ENCODE peak calls at places on chromosomes 2 and 18, in ten cellular contexts. U is tibial nerve; W is CD4-positive, alpha-beta memory T cell; V is NCI-H2171; N is left lobe of liver; I is stimulated activated naive CD8-positive, alpha-beta T cell treated with anti-CD3 and anti-CD28 coated beads, Interleukin-15, amount 100 ng/mL, for 72 hours; E is effector CD4-positive, alpha-beta T cell; J is EL; L is fibroblast of lung; Z is HCT116. P is an unnamed sample.
A peak's percentile ranks its signal among the peaks of the same experiment; 100 is the strongest.

GRCh38 chr2:151614606-151615306 is 119.5 kb downstream of the NEB start:
- DNase-seq in U (no peak), W (no peak), V (no peak), N (no peak), I (no peak), E (no peak), J (no peak), L (no peak), Z (no peak), P (no peak)

GRCh38 chr2:101157272-101157671 is 6.1 kb upstream of the TBC1D8 start:
- DNase-seq in U (no peak), W (no peak), V (no peak), N (no peak), I (peak; percentile 7), E (no peak), J (no peak), L (no peak), Z (no peak), P (no peak)

GRCh38 chr2:239326831-239327535 is 73.8 kb downstream of the HDAC4 start:
- DNase-seq in U (no peak), W (peak; percentile 76), V (peak; percentile 11), N (peak; percentile 43), I (peak; percentile 79), E (peak; percentile 60), J (no peak), L (peak; percentile 45), Z (no peak), P (peak; percentile 30)

GRCh38 chr2:8307779-8308178 is 374.1 kb upstream of the ID2 start:
- DNase-seq in U (no peak), W (no peak), V (no peak), N (peak; percentile 26), I (no peak), E (no peak), J (no peak), L (no peak), Z (no peak), P (no peak)

GRCh38 chr2:240814946-240815760 is 4.9 kb downstream of the KIF1A start:
- DNase-seq in U (no peak), W (no peak), V (no peak), N (no peak), I (no peak), E (no peak), J (no peak), L (no peak), Z (no peak), P (no peak)

GRCh38 chr2:26899500-26900164 is 51.7 kb downstream of the DPYSL5 start:
- DNase-seq in U (no peak), W (no peak), V (no peak), N (no peak), I (no peak), E (no peak), J (no peak), L (no peak), Z (no peak), P (no peak)

GRCh38 chr2:20855456-20855855 is 32.6 kb upstream of the LDAH start:
- DNase-seq in U (no peak), W (no peak), V (no peak), N (no peak), I (no peak), E (no peak), J (no peak), L (no peak), Z (no peak), P (no peak)

GRCh38 chr2:230627806-230628724 is 84.6 kb upstream of the CAB39 start:
- DNase-seq in U (no peak), W (no peak), V (no peak), N (peak; percentile 16), I (no peak), E (no peak), J (peak; percentile 31), L (peak; percentile 83), Z (no peak), P (no peak)

GRCh38 chr2:104939570-104940235 is 85.8 kb downstream of the POU3F3 start:
- DNase-seq in U (no peak), W (no peak), V (no peak), N (no peak), I (no peak), E (no peak), J (no peak), L (no peak), Z (no peak), P (no peak)

GRCh38 chr2:160288324-160288723 is 88.3 kb upstream of the ITGB6 start:
- DNase-seq in U (no peak), W (no peak), V (no peak), N (no peak), I (no peak), E (no peak), J (no peak), L (no peak), Z (no peak), P (no peak)

GRCh38 chr2:15703365-15703869 is 111.7 kb downstream of the DDX1 start:
- DNase-seq in U (no peak), W (no peak), V (no peak), N (no peak), I (no peak), E (no peak), J (no peak), L (no peak), Z (no peak), P (no peak)

GRCh38 chr2:64987963-64988419 is 1.2 kb upstream of the SLC1A4 start:
- DNase-seq in U (no peak), W (peak; percentile 66), V (no peak), N (no peak), I (no peak), E (no peak), J (no peak), L (peak; percentile 90), Z (no peak), P (no peak)

GRCh38 chr2:37784759-37785149 is 113.3 kb upstream of the CDC42EP3 start:
- DNase-seq in U (no peak), W (no peak), V (no peak), N (no peak), I (no peak), E (no peak), J (no peak), L (no peak), Z (no peak), P (no peak)

GRCh38 chr2:44016282-44016681 is 20.5 kb upstream of the LRPPRC start:
- DNase-seq in U (peak; percentile 10), W (peak; percentile 19), V (no peak), N (no peak), I (peak; percentile 10), E (no peak), J (peak; percentile 41), L (peak; percentile 52), Z (no peak), P (no peak)

GRCh38 chr2:232327089-232328037 is 51.2 kb upstream of the ALPP start:
- DNase-seq in U (peak; percentile 67), W (peak; percentile 74), V (no peak), N (peak; percentile 60), I (peak; percentile 88), E (peak; percentile 77), J (peak; percentile 42), L (peak; percentile 55), Z (peak; percentile 27), P (peak; percentile 76)

GRCh38 chr2:12087671-12088380 is 341.4 kb downstream of the LPIN1 start:
- DNase-seq in U (no peak), W (no peak), V (no peak), N (no peak), I (no peak), E (no peak), J (peak; percentile 87), L (peak; percentile 34), Z (no peak), P (no peak)

GRCh38 chr2:222707689-222708273 is 36.3 kb downstream of the MOGAT1 start:
- DNase-seq in U (no peak), W (no peak), V (no peak), N (no peak), I (no peak), E (no peak), J (peak; percentile 67), L (peak; percentile 32), Z (no peak), P (no peak)

GRCh38 chr2:213156682-213157081 is 5.3 kb upstream of the IKZF2 start:
- DNase-seq in U (no peak), W (no peak), V (no peak), N (no peak), I (no peak), E (no peak), J (no peak), L (no peak), Z (no peak), P (no peak)

GRCh38 chr2:240403358-240404104 is 31.9 kb upstream of the GPC1 start:
- DNase-seq in U (no peak), W (peak; percentile 9), V (no peak), N (peak; percentile 30), I (no peak), E (no peak), J (no peak), L (no peak), Z (no peak), P (no peak)

GRCh38 chr18:31043709-31044108 is 1.2 kb upstream of the DSC3 start:
- DNase-seq in U (no peak), W (no peak), V (no peak), N (no peak), I (no peak), E (no peak), J (no peak), L (no peak), Z (no peak), P (no peak)

GRCh38 chr18:37383036-37383788 is 182.4 kb downstream of the CELF4 start:
- DNase-seq in U (no peak), W (no peak), V (no peak), N (no peak), I (no peak), E (no peak), J (peak; percentile 13), L (no peak), Z (peak; percentile 4), P (no peak)

GRCh38 chr2:10205201-10205475 is 82.6 kb downstream of the RRM2 start:
- DNase-seq in U (no peak), W (no peak), V (no peak), N (no peak), I (no peak), E (no peak), J (no peak), L (no peak), Z (no peak), P (no peak)

GRCh38 chr2:179429597-179429996 is 165.0 kb upstream of the SESTD1 start:
- DNase-seq in U (no peak), W (no peak), V (no peak), N (no peak), I (no peak), E (no peak), J (no peak), L (no peak), Z (no peak), P (no peak)

GRCh38 chr2:8242734-8243133 is 439.1 kb upstream of the ID2 start:
- DNase-seq in U (peak; percentile 36), W (no peak), V (no peak), N (peak; percentile 66), I (no peak), E (no peak), J (no peak), L (peak; percentile 56), Z (no peak), P (no peak)

GRCh38 chr2:125979886-125980285 is 676.1 kb upstream of the GYPC start:
- DNase-seq in U (no peak), W (no peak), V (peak; percentile 44), N (no peak), I (no peak), E (no peak), J (no peak), L (no peak), Z (no peak), P (no peak)

GRCh38 chr2:169107645-169108044 is 38.3 kb downstream of the DHRS9 start:
- DNase-seq in U (no peak), W (peak; percentile 75), V (no peak), N (no peak), I (peak; percentile 27), E (peak; percentile 8), J (no peak), L (no peak), Z (no peak), P (peak; percentile 9)

GRCh38 chr2:16330571-16331351 is 334.9 kb downstream of the CYRIA start:
- DNase-seq in U (no peak), W (no peak), V (no peak), N (no peak), I (no peak), E (no peak), J (no peak), L (no peak), Z (no peak), P (no peak)

GRCh38 chr2:135657806-135658582 is 83.7 kb upstream of the UBXN4 start:
- DNase-seq in U (no peak), W (peak; percentile 51), V (no peak), N (no peak), I (peak; percentile 42), E (peak; percentile 36), J (no peak), L (no peak), Z (no peak), P (no peak)

P was measured in GM19239.